ENCODE peak calls at places on chromosomes 16 and 17, in nine cellular contexts. K is activated T-helper 1 cell treated with anti-CD3 and anti-CD28 coated beads, Interleukin-2, amount 50 U/mL, for 16 hours; J is progenitor cell of endocrine pancreas; B is activated naive CD8-positive, alpha-beta T cell treated with anti-CD3 and anti-CD28 coated beads for 36 hours; Z is CD4-positive, alpha-beta T cell; S is LoVo; F is activated T-cell treated with anti-CD3 and anti-CD28 coated beads, Interleukin-2, amount 50 U/mL, for 72 hours; U is NT2/D1; I is T-helper 17 cell. L is an unnamed sample.
A peak's percentile ranks its signal among the peaks of the same experiment; 100 is the strongest.

GRCh38 chr17:18938692-18939023 is 13.3 kb upstream of the SLC5A10 start:
- DNase-seq in K (no peak), J (no peak), B (no peak), Z (no peak), S (no peak), F (no peak), U (no peak), I (no peak), L (no peak)

GRCh38 chr16:85047867-85048455 is 20.4 kb downstream of the KIAA0513 start:
- DNase-seq in K (no peak), J (no peak), B (no peak), Z (no peak), S (no peak), F (no peak), U (no peak), I (no peak), L (no peak)

GRCh38 chr17:12680407-12680897 is 14.8 kb downstream of the MYOCD start:
- DNase-seq in K (no peak), J (no peak), B (no peak), Z (no peak), S (no peak), F (no peak), U (no peak), I (no peak), L (no peak)

GRCh38 chr16:3656491-3657468 is 2.3 kb downstream of the DNASE1 start:
- DNase-seq in K (no peak), J (no peak), B (peak; percentile 36), Z (no peak), S (no peak), F (no peak), U (no peak), I (no peak), L (no peak)

GRCh38 chr17:7056386-7056785 is 12.5 kb upstream of the SLC16A11 start:
- DNase-seq in K (no peak), J (no peak), B (no peak), Z (no peak), S (no peak), F (no peak), U (no peak), I (no peak), L (no peak)

GRCh38 chr16:88807142-88807625 is 3.6 kb downstream of the CDT1 start:
- DNase-seq in K (no peak), J (no peak), B (no peak), Z (no peak), S (no peak), F (no peak), U (no peak), I (no peak), L (no peak)

GRCh38 chr16:49592507-49593422 is 219.2 kb downstream of the C16orf78 start:
- DNase-seq in K (no peak), J (peak; percentile 19), B (peak; percentile 21), Z (peak; percentile 13), S (peak; percentile 33), F (peak; percentile 44), U (peak; percentile 57), I (no peak), L (no peak)

GRCh38 chr16:57510016-57510871 is 24.0 kb upstream of the DOK4 start:
- DNase-seq in K (no peak), J (no peak), B (no peak), Z (no peak), S (no peak), F (no peak), U (no peak), I (no peak), L (no peak)

GRCh38 chr17:83176272-83176955 is 97.0 kb downstream of the METRNL start:
- DNase-seq in K (no peak), J (no peak), B (no peak), Z (no peak), S (no peak), F (no peak), U (no peak), I (no peak), L (no peak)

GRCh38 chr17:48127371-48128051 is 19.9 kb downstream of the SNX11 start:
- DNase-seq in K (no peak), J (no peak), B (no peak), Z (no peak), S (peak; percentile 72), F (no peak), U (no peak), I (no peak), L (no peak)

GRCh38 chr17:5582177-5582885 is 2.0 kb downstream of the NLRP1 start:
- DNase-seq in K (no peak), J (no peak), B (no peak), Z (no peak), S (no peak), F (no peak), U (no peak), I (no peak), L (no peak)

GRCh38 chr17:51640108-51640622 is 379.8 kb downstream of the UTP18 start:
- DNase-seq in K (no peak), J (no peak), B (peak; percentile 4), Z (no peak), S (peak; percentile 12), F (peak; percentile 9), U (peak; percentile 39), I (no peak), L (peak; percentile 12)

GRCh38 chr17:1999557-2000251 is 25.4 kb downstream of the RTN4RL1 start:
- DNase-seq in K (no peak), J (no peak), B (no peak), Z (no peak), S (no peak), F (no peak), U (no peak), I (no peak), L (no peak)

GRCh38 chr16:86534779-86535605 is 20.0 kb downstream of the MTHFSD start:
- DNase-seq in K (no peak), J (no peak), B (no peak), Z (no peak), S (no peak), F (no peak), U (no peak), I (no peak), L (no peak)

L was measured in NCI-H1930.